ENCODE peak calls at places on chromosome 6, in four cellular contexts. One of them, this sample, is unnamed.

GRCh38 chr6:5851261-5851757 is 155.4 kb downstream of the NRN1 start:
- DNase-seq in stomach: peak; percentile 52
- DNase-seq in body of pancreas: peak; percentile 74
- DNase-seq in heart left ventricle: peak; percentile 39
- DNase-seq in this sample: peak; percentile 20

GRCh38 chr6:30688569-30688968 is 2.1 kb upstream of the PPP1R18 start:
- DNase-seq in heart left ventricle: no peak
- DNase-seq in stomach: no peak
- DNase-seq in body of pancreas: no peak
- DNase-seq in this sample: no peak

GRCh38 chr6:111027219-111027618 is 45.4 kb downstream of the RPF2 start:
- DNase-seq in stomach: no peak
- DNase-seq in body of pancreas: no peak
- DNase-seq in heart left ventricle: no peak
- DNase-seq in this sample: no peak

GRCh38 chr6:2462831-2463230 is 217.4 kb upstream of the GMDS start:
- DNase-seq in heart left ventricle: no peak
- DNase-seq in body of pancreas: no peak
- DNase-seq in stomach: no peak
- DNase-seq in this sample: no peak

GRCh38 chr6:23823421-23823820 is 302.6 kb upstream of the NRSN1 start:
- DNase-seq in heart left ventricle: no peak
- DNase-seq in body of pancreas: no peak
- DNase-seq in stomach: no peak
- DNase-seq in this sample: no peak

GRCh38 chr6:62746161-62746560 is 460.1 kb upstream of the KHDRBS2 start:
- DNase-seq in body of pancreas: no peak
- DNase-seq in heart left ventricle: no peak
- DNase-seq in stomach: no peak
- DNase-seq in this sample: no peak

GRCh38 chr6:166942393-166943168 is 13.8 kb downstream of the RNASET2 start:
- DNase-seq in stomach: no peak
- DNase-seq in heart left ventricle: no peak
- DNase-seq in body of pancreas: no peak
- DNase-seq in this sample: no peak

GRCh38 chr6:74715362-74716068 is 490.3 kb downstream of the COL12A1 start:
- DNase-seq in stomach: no peak
- DNase-seq in heart left ventricle: no peak
- DNase-seq in body of pancreas: no peak
- DNase-seq in this sample: no peak

GRCh38 chr6:146985111-146985510 is 219.1 kb upstream of the STXBP5 start:
- DNase-seq in stomach: no peak
- DNase-seq in body of pancreas: no peak
- DNase-seq in heart left ventricle: no peak
- DNase-seq in this sample: no peak

GRCh38 chr6:45727228-45727627 is 288.4 kb downstream of the CLIC5 start:
- DNase-seq in heart left ventricle: peak; percentile 25
- DNase-seq in body of pancreas: no peak
- DNase-seq in stomach: no peak
- DNase-seq in this sample: no peak

GRCh38 chr6:144840619-144841018 is 555.5 kb downstream of the UTRN start:
- DNase-seq in body of pancreas: no peak
- DNase-seq in stomach: no peak
- DNase-seq in heart left ventricle: no peak
- DNase-seq in this sample: no peak

GRCh38 chr6:80527552-80528052 is 421.1 kb downstream of the BCKDHB start:
- DNase-seq in heart left ventricle: no peak
- DNase-seq in body of pancreas: no peak
- DNase-seq in stomach: no peak
- DNase-seq in this sample: no peak

GRCh38 chr6:121260651-121261102 is 73.6 kb downstream of the TBC1D32 start:
- DNase-seq in body of pancreas: no peak
- DNase-seq in stomach: no peak
- DNase-seq in heart left ventricle: peak; percentile 67
- DNase-seq in this sample: no peak

GRCh38 chr6:3341467-3341866 is 82.7 kb downstream of the PSMG4 start:
- DNase-seq in stomach: no peak
- DNase-seq in body of pancreas: no peak
- DNase-seq in heart left ventricle: no peak
- DNase-seq in this sample: no peak

GRCh38 chr6:17656092-17656491 is 50.6 kb downstream of the NUP153 start:
- DNase-seq in stomach: no peak
- DNase-seq in body of pancreas: no peak
- DNase-seq in heart left ventricle: no peak
- DNase-seq in this sample: no peak

GRCh38 chr6:145034664-145035063 is 700.7 kb downstream of the EPM2A start:
- DNase-seq in stomach: no peak
- DNase-seq in body of pancreas: no peak
- DNase-seq in heart left ventricle: no peak
- DNase-seq in this sample: no peak

GRCh38 chr6:170114187-170114945 is 176.5 kb downstream of the DLL1 start:
- DNase-seq in heart left ventricle: peak; percentile 3
- DNase-seq in body of pancreas: no peak
- DNase-seq in stomach: peak; percentile 21
- DNase-seq in this sample: no peak

GRCh38 chr6:34144581-34145160 is 1.2 kb downstream of the GRM4 start:
- DNase-seq in body of pancreas: no peak
- DNase-seq in heart left ventricle: no peak
- DNase-seq in stomach: no peak
- DNase-seq in this sample: no peak

GRCh38 chr6:102732908-102733307 is 1339.4 kb downstream of the GRIK2 start:
- DNase-seq in heart left ventricle: no peak
- DNase-seq in stomach: no peak
- DNase-seq in body of pancreas: no peak
- DNase-seq in this sample: no peak

GRCh38 chr6:8845691-8846090 is 410.3 kb upstream of the SLC35B3 start:
- DNase-seq in heart left ventricle: no peak
- DNase-seq in stomach: no peak
- DNase-seq in body of pancreas: no peak
- DNase-seq in this sample: no peak

GRCh38 chr6:85390105-85390728 is 59.7 kb upstream of the NT5E start:
- DNase-seq in body of pancreas: no peak
- DNase-seq in heart left ventricle: no peak
- DNase-seq in stomach: no peak
- DNase-seq in this sample: no peak

GRCh38 chr6:24403501-24403824 is 727 bp downstream of the MRS2 start:
- DNase-seq in stomach: no peak
- DNase-seq in heart left ventricle: no peak
- DNase-seq in body of pancreas: no peak
- DNase-seq in this sample: no peak

DNA sequence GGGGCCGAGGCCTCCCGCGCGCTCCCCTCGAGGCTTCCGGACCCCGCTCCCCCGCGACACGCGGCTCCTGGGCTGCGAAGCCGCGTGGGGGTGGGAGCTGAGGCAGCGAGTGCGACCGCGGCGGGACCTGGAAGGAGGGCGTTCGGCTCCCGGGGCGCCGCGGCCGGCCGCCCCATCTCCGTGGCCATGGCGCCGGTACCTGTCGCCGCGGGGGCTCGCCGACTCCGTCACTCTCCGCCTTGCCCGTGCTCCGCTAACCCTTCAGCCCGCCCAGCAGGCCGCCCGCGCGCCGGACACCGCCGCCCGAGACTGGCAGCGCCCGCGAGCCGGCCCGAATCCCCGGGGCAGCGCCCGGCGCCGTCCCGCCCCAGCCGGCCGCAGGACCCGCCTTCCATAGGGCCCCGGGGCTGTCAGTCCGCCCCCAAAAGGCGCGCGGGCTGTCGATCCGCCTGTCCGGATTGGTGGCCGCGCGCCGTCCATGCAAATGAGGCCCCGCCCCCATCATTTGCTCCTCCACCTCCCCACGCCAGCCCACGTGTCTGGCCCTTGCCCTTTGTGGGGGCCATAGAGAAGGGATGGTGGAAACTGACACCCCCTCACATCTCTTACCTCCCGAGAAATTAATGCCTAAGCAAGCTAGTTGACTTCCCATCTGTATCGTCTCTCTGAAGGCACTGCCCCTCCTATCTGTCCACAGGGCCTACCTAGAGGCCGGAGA is at the start of gene FKBP5:
- DNase-seq in stomach: peak; percentile 97
- DNase-seq in heart left ventricle: peak; percentile 97
- DNase-seq in body of pancreas: peak; percentile 97
- DNase-seq in this sample: peak; percentile 98
- TF ChIP-seq POLR2A in stomach: no peak
- TF ChIP-seq POLR2A in heart left ventricle: peak; percentile 99
- TF ChIP-seq POLR2A in body of pancreas: peak; percentile 80
- TF ChIP-seq POLR2A in this sample: peak; percentile 97

DNA sequence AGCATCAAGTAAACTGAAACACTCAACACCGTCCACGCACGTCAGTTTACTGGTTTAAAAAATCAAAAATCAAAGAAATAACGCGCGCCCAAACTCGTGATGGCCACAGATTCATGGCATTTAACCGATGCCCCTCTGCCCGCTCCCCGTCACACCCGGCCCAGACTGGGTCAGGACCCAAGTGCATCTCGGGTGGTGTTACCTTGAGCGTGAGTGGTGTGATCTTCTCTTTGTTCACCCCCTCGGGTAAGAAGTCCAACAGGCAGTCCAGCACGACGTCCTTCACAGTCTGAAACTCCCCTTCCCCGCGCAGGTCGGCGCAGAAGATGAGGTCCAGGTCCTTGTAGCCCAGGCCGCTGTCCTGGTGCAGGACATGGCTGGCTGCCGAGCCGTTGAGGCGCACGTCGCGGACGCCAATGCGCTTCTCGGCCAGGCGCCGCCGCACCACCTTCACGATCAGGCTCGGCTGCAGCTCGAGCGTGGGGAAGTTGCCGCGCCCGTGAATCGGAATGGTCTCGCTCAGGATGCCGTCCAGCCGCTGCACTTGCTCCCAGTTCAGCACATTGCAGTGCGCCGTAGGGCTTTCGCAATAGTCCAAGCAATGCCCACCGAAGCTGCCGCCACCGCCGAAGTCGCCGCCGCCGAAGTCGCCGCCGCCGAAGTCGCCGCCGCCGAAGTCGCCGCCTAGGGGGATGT is 945 bp downstream of the TENT5A start:
- DNase-seq in stomach: peak; percentile 75
- DNase-seq in heart left ventricle: peak; percentile 57
- DNase-seq in body of pancreas: peak; percentile 80
- DNase-seq in this sample: peak; percentile 72
- H3K4me3 ChIP-seq in stomach: peak overlapping the region; percentile 81
- H3K4me3 ChIP-seq in heart left ventricle: peak overlapping the region; percentile 88
- H3K4me3 ChIP-seq in body of pancreas: peak overlapping the region; percentile 80
- H3K4me3 ChIP-seq in this sample: peak overlapping the region; percentile 93

GRCh38 chr6:11379805-11380204 is 147.3 kb upstream of the NEDD9 start:
- DNase-seq in stomach: no peak
- DNase-seq in heart left ventricle: no peak
- DNase-seq in body of pancreas: no peak
- DNase-seq in this sample: no peak

GRCh38 chr6:11380549-11380948 is 148.1 kb upstream of the NEDD9 start:
- DNase-seq in stomach: no peak
- DNase-seq in body of pancreas: no peak
- DNase-seq in heart left ventricle: no peak
- DNase-seq in this sample: no peak

GRCh38 chr6:11384531-11385309 is 152.3 kb upstream of the NEDD9 start:
- DNase-seq in stomach: no peak
- DNase-seq in heart left ventricle: no peak
- DNase-seq in body of pancreas: no peak
- DNase-seq in this sample: no peak

GRCh38 chr6:11380969-11381744 is 148.7 kb upstream of the NEDD9 start:
- DNase-seq in heart left ventricle: no peak
- DNase-seq in body of pancreas: no peak
- DNase-seq in stomach: no peak
- DNase-seq in this sample: no peak

DNA sequence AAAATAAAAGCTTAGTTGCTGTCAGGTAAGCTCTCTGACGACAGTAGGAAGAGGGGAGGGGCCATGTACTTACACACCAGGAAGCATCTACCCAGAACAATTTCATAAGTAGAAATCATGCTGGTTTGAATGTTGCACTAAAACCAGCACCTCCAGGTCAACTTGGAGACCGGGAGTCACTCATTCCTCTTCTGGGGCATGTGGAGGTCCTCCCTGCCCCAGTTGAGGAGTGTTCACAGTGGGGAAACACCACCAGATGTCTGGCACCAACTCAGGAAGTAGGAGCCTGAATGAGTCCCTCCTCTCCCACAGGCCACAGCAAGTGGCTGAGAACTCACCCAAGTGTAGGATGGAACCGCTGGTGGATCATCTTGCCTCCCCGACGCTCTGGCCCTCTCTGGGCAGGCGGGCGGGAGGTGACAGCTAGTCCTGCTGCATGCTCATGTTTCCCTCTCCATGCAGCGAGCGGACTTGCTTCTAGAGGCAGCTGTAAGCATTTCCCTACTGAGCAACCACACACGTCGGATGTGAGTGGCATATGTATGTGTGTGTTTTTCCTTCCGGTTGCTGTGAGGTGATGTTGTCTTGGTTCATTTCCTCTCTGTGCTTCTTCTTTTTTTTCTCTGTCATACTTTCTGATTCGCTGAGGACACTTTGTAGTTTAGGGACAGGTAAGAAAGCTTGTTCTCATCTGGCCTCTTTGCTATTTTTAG is 149.5 kb upstream of the NEDD9 start:
- DNase-seq in heart left ventricle: no peak
- DNase-seq in body of pancreas: no peak
- DNase-seq in stomach: peak; percentile 43
- DNase-seq in this sample: no peak
- TF ChIP-seq POLR2A in heart left ventricle: no peak
- TF ChIP-seq POLR2A in body of pancreas: peak; percentile 32
- TF ChIP-seq POLR2A in stomach: no peak
- TF ChIP-seq POLR2A in this sample: no peak

DNA sequence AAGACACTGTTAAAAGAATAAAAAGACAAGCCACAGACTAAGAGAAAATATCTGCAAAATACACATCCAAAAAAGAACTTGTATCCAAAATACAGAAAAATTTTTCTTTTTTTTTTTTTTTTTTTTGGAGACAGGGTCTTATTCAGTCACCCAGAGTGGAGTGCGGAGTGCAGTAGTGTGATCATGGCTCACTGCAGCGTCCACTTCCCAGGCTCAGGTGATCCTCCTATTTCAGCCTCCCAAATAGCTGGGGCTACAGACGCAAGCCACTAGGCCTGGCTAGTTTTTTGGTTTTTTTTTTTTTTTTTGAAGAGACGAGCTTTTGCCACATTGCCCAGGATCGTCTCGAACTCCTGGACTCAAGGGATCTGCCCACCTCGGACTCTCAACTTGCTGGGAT is 3.1 kb downstream of the ZUP1 start:
- DNase-seq in stomach: no peak
- DNase-seq in body of pancreas: no peak
- DNase-seq in heart left ventricle: no peak
- DNase-seq in this sample: no peak
- H3K4me3 ChIP-seq in stomach: no peak overlapping the region
- H3K4me3 ChIP-seq in body of pancreas: no peak overlapping the region
- H3K4me3 ChIP-seq in heart left ventricle: no peak overlapping the region
- H3K4me3 ChIP-seq in this sample: no peak overlapping the region